ENCODE peak calls at places on chromosomes 12 and 14, in five cellular contexts. R, Q, P, J and B are unnamed samples. For H3K4me1 and H3K27me3, the result is how much of the 10 kb centered on the place peaks cover.

GRCh38 chr12:75205556-75205955 is 4.1 kb downstream of the KCNC2 start:
- DNase-seq in J (no peak), R (no peak), Q (no peak), P (no peak), B (no peak)

GRCh38 chr14:76350671-76351070 is 25.3 kb upstream of the ESRRB start:
- DNase-seq in Q (peak), J (no peak), P (no peak), R (no peak), B (no peak)

GRCh38 chr12:23742574-23742973 is 206.9 kb downstream of the SOX5 start:
- DNase-seq in P (no peak), R (no peak), J (no peak), Q (no peak), B (no peak)

GRCh38 chr12:5047729-5048128 is 4.0 kb downstream of the KCNA5 start:
- DNase-seq in J (no peak), Q (no peak), R (no peak), P (no peak), B (no peak)

GRCh38 chr12:17528394-17528793 is 561.6 kb downstream of the RERGL start:
- DNase-seq in R (no peak), J (no peak), Q (no peak), P (no peak), B (peak)

GRCh38 chr14:54606631-54607133 is 39.8 kb downstream of the SAMD4A start:
- DNase-seq in J (no peak), P (no peak), Q (peak), R (no peak), B (no peak)

GRCh38 chr14:30016025-30016424 is 88.4 kb upstream of the PRKD1 start:
- DNase-seq in R (no peak), J (no peak), Q (no peak), P (no peak), B (no peak)

GRCh38 chr14:35932659-35933159 is 106.6 kb downstream of the BRMS1L start:
- DNase-seq in R (peak), Q (no peak), J (no peak), P (peak), B (no peak)

GRCh38 chr14:103854822-103855733 is 7.7 kb upstream of the PPP1R13B start:
- DNase-seq in P (no peak), J (no peak), Q (no peak), R (no peak), B (no peak)

GRCh38 chr14:93011650-93012317 is 88.8 kb downstream of the CHGA start:
- DNase-seq in Q (no peak), R (no peak), P (no peak), J (no peak), B (no peak)

GRCh38 chr12:14111230-14111865 is 129.9 kb upstream of the GRIN2B start:
- DNase-seq in J (peak), P (no peak), Q (no peak), R (peak), B (peak)

GRCh38 chr12:27133022-27133590 is 50.7 kb upstream of the C12orf71 start:
- DNase-seq in P (no peak), R (no peak), Q (no peak), J (no peak), B (no peak)

GRCh38 chr12:96177013-96177412 is 17.2 kb upstream of the ELK3 start:
- DNase-seq in J (no peak), P (no peak), Q (no peak), R (no peak), B (no peak)

GRCh38 chr12:91913651-91914050 is 232.0 kb downstream of the BTG1 start:
- DNase-seq in Q (no peak), J (no peak), R (no peak), P (no peak), B (no peak)

GRCh38 chr14:67360469-67361206 is 510 bp downstream of the EIF2S1 start:
- DNase-seq in R (no peak), J (no peak), P (no peak), Q (no peak), B (no peak)

GRCh38 chr14:37936971-37937370 is 270.7 kb upstream of the SSTR1 start:
- DNase-seq in Q (no peak), R (no peak), P (no peak), J (no peak), B (no peak)

GRCh38 chr14:55689971-55690871 is 110.2 kb downstream of the KTN1 start:
- DNase-seq in J (peak), R (no peak), P (no peak), Q (no peak), B (no peak)

GRCh38 chr14:94062344-94062904 is 18.6 kb downstream of the DDX24 start:
- DNase-seq in P (no peak), J (no peak), R (no peak), Q (no peak), B (no peak)

GRCh38 chr12:66438601-66439000 is 136.3 kb downstream of the HELB start:
- DNase-seq in Q (no peak), R (no peak), P (no peak), J (no peak), B (no peak)

GRCh38 chr12:4169522-4169921 is 104.0 kb upstream of the CCND2 start:
- DNase-seq in R (peak), J (no peak), P (no peak), Q (no peak), B (no peak)

GRCh38 chr12:22037952-22038351 is 8.1 kb upstream of the CMAS start:
- DNase-seq in J (no peak), R (no peak), P (no peak), Q (no peak), B (no peak)

GRCh38 chr12:71041481-71041880 is 116.3 kb downstream of the TSPAN8 start:
- DNase-seq in R (no peak), J (no peak), P (no peak), Q (no peak), B (no peak)

GRCh38 chr14:82913396-82913795 is 1379.7 kb upstream of the SEL1L start:
- DNase-seq in Q (no peak), R (no peak), J (no peak), P (no peak), B (no peak)

GRCh38 chr14:105601360-105602242 is 75.2 kb downstream of the TMEM121 start:
- DNase-seq in P (no peak), Q (no peak), R (no peak), J (no peak), B (no peak)

GRCh38 chr14:60485600-60486251 is at the start of gene C14orf39:
- DNase-seq in Q (peak), R (no peak), P (no peak), J (no peak), B (no peak)

GRCh38 chr14:64762044-64763034 is 58.1 kb downstream of the PLEKHG3 start:
- DNase-seq in P (no peak), J (no peak), R (peak), Q (peak), B (no peak)

GRCh38 chr12:70982286-70982685 is 61.7 kb upstream of the PTPRR start:
- DNase-seq in R (no peak), J (no peak), P (no peak), Q (no peak), B (no peak)

GRCh38 chr12:1606021-1606622 is 11.7 kb upstream of the FBXL14 start:
- DNase-seq in J (peak), Q (peak), R (no peak), P (no peak), B (no peak)

GRCh38 chr12:93167841-93168492 is 209.8 kb upstream of the NUDT4 start:
- DNase-seq in P (no peak), J (no peak), R (no peak), Q (no peak), B (no peak)

GRCh38 chr14:101961011-101961721 is 3.2 kb upstream of the DYNC1H1 start:
- DNase-seq in J (peak), Q (peak), P (peak), R (peak), B (peak)

GRCh38 chr12:58387199-58387598 is 445.8 kb downstream of the ATP23 start:
- DNase-seq in J (no peak), Q (no peak), P (no peak), R (no peak), B (no peak)

GRCh38 chr12:52182898-52183543 is 8.8 kb downstream of the KRT80 start:
- DNase-seq in Q (no peak), R (no peak), P (no peak), J (no peak), B (no peak)
- H3K4me1 ChIP-seq in Q (under half), R (under half), P (under half), J (half or more), B (under half)

DNA sequence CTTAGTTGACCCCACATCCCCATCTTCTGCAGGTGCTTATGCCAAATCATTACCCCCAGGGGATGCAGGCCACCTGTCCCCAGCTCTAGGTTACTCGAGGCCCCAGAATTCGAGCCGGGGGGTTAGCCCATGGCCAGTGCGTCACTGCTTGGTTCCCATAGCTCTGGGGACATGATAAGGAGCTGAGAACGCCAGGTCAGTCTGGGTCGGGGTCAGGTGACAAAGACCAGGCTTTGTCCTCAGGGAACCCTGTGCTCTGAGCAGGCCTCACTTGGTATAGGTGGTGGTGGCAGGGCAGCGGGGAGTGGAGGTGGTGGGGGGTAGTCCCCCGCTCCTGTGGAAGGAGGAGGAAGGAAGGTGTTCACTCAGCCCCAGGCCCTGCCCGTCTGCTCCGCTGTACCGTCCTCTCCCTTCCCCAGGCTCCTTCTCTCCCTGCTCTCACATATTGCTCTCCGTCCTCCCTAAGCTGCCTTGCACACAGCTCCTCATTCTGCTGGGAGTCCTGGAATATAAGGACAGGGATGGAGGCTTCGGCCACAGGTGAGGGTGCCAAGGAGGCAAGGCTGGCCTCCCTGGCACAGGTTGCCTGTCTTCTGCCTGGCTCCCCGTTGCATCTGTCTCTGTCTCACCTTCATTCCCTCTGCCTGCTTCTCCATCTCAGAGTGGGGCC is 2.0 kb upstream of the MYH6 start:
- DNase-seq in P (no peak), J (no peak), R (no peak), Q (peak), B (no peak)
- H3K27ac ChIP-seq in P (no peak), J (no peak), R (no peak), Q (peak), B (no peak)

GRCh38 chr12:130717752-130718151 is 1.7 kb upstream of the RIMBP2 start:
- DNase-seq in R (no peak), P (no peak), Q (no peak), J (no peak), B (no peak)
- H3K27me3 ChIP-seq in R (under half), P (under half), Q (under half), J (under half), B (under half)

GRCh38 chr14:75246546-75247285 is 31.9 kb upstream of the FOS start:
- DNase-seq in P (no peak), R (no peak), J (no peak), Q (no peak), B (no peak)

GRCh38 chr14:75249958-75250336 is 28.7 kb upstream of the FOS start:
- DNase-seq in Q (no peak), P (no peak), R (no peak), J (no peak), B (no peak)

GRCh38 chr14:75249251-75249957 is 29.2 kb upstream of the FOS start:
- DNase-seq in R (peak), J (no peak), Q (peak), P (peak), B (no peak)

GRCh38 chr14:75247286-75247922 is 31.2 kb upstream of the FOS start:
- DNase-seq in Q (no peak), R (peak), J (no peak), P (peak), B (no peak)

GRCh38 chr14:75247939-75248338 is 30.7 kb upstream of the FOS start:
- DNase-seq in R (no peak), Q (no peak), J (no peak), P (no peak), B (no peak)
- H3K4me1 ChIP-seq in R (under half), Q (under half), J (under half), P (half or more), B (under half)